ENCODE peak calls at places on chromosomes 2 and 18, in eight cellular contexts. I, X, A, Z, N, D, J and B are unnamed samples.

GRCh38 chr2:98122524-98122923 is 35.6 kb downstream of the VWA3B start:
- DNase-seq in J (no peak), N (no peak), A (no peak), X (no peak), I (no peak), Z (no peak), D (no peak), B (no peak)

GRCh38 chr18:39660141-39660540 is 2094.5 kb upstream of the CELF4 start:
- DNase-seq in A (no peak), D (peak), I (no peak), N (no peak), X (no peak), Z (no peak), J (peak), B (no peak)

GRCh38 chr18:51614033-51614432 is 416.6 kb upstream of the MEX3C start:
- DNase-seq in J (peak), X (no peak), N (no peak), I (no peak), Z (no peak), D (peak), A (no peak), B (peak)

GRCh38 chr2:223669453-223670225 is 67.5 kb upstream of the SCG2 start:
- DNase-seq in Z (no peak), N (peak), X (no peak), D (no peak), A (no peak), J (peak), I (no peak), B (no peak)

GRCh38 chr2:96710985-96711384 is 28.9 kb downstream of the LMAN2L start:
- DNase-seq in A (no peak), D (no peak), J (no peak), X (no peak), Z (no peak), N (no peak), I (no peak), B (no peak)

GRCh38 chr2:196449083-196449482 is 190.4 kb upstream of the CCDC150 start:
- DNase-seq in Z (no peak), J (no peak), N (no peak), X (no peak), I (no peak), D (no peak), A (no peak), B (no peak)

GRCh38 chr2:46157966-46158310 is 139.3 kb upstream of the EPAS1 start:
- DNase-seq in N (no peak), J (no peak), D (no peak), I (no peak), X (no peak), Z (no peak), A (no peak), B (no peak)

GRCh38 chr18:3319894-3320438 is 58.0 kb downstream of the MYL12B start:
- DNase-seq in Z (no peak), D (no peak), J (no peak), X (no peak), N (no peak), I (no peak), A (no peak), B (no peak)

GRCh38 chr2:67130526-67131309 is 266.4 kb upstream of the ETAA1 start:
- DNase-seq in N (no peak), X (no peak), I (no peak), D (no peak), Z (no peak), J (peak), A (no peak), B (no peak)

GRCh38 chr2:212935749-212936148 is 215.7 kb downstream of the IKZF2 start:
- DNase-seq in N (no peak), J (no peak), I (no peak), Z (no peak), D (peak), X (no peak), A (no peak), B (no peak)

GRCh38 chr18:59085126-59085794 is 54.4 kb upstream of the SEC11C start:
- DNase-seq in I (no peak), J (no peak), A (no peak), D (no peak), Z (no peak), N (no peak), X (no peak), B (no peak)

GRCh38 chr2:84458436-84459027 is 548 bp downstream of the SUCLG1 start:
- DNase-seq in X (peak), N (no peak), A (no peak), J (peak), Z (no peak), D (no peak), I (no peak), B (no peak)

GRCh38 chr2:74919827-74920226 is 38.6 kb upstream of the POLE4 start:
- DNase-seq in J (peak), I (peak), A (peak), N (peak), Z (no peak), X (peak), D (peak), B (peak)

GRCh38 chr2:236305531-236305930 is 41.3 kb upstream of the ASB18 start:
- DNase-seq in D (no peak), I (no peak), N (no peak), A (no peak), J (no peak), Z (no peak), X (no peak), B (no peak)

GRCh38 chr2:86038291-86039081 is 67.2 kb downstream of the POLR1A start:
- DNase-seq in N (peak), J (no peak), A (no peak), I (no peak), Z (peak), X (no peak), D (no peak), B (peak)

GRCh38 chr2:132620115-132620514 is 49.9 kb downstream of the LYPD1 start:
- DNase-seq in N (peak), A (no peak), Z (no peak), I (no peak), X (no peak), J (peak), D (peak), B (no peak)

GRCh38 chr2:97992836-97993825 is 2.6 kb downstream of the TMEM131 start:
- DNase-seq in J (peak), X (no peak), I (no peak), D (peak), N (no peak), A (no peak), Z (no peak), B (no peak)

GRCh38 chr18:46542545-46542944 is 114.5 kb downstream of the LOXHD1 start:
- DNase-seq in J (peak), Z (no peak), X (no peak), N (no peak), A (no peak), D (peak), I (no peak), B (no peak)

GRCh38 chr2:187942876-187943275 is 348.8 kb upstream of the GULP1 start:
- DNase-seq in I (no peak), J (no peak), D (no peak), X (no peak), A (no peak), Z (peak), N (no peak), B (no peak)

GRCh38 chr2:216505133-216506106 is 6.8 kb downstream of the RPL37A start:
- DNase-seq in X (no peak), N (no peak), Z (no peak), A (no peak), J (no peak), D (no peak), I (no peak), B (no peak)

GRCh38 chr18:50142441-50143120 is 52.4 kb downstream of the MYO5B start:
- DNase-seq in Z (no peak), A (no peak), J (peak), N (no peak), I (no peak), X (no peak), D (peak), B (no peak)

GRCh38 chr2:12330916-12331315 is 385.8 kb upstream of the TRIB2 start:
- DNase-seq in N (peak), X (no peak), J (peak), Z (no peak), A (no peak), D (peak), I (no peak), B (no peak)

GRCh38 chr2:203394519-203395227 is 66.5 kb downstream of the ABI2 start:
- DNase-seq in A (no peak), N (no peak), Z (no peak), I (no peak), D (no peak), J (no peak), X (no peak), B (no peak)

GRCh38 chr2:26299488-26300092 is 46.4 kb upstream of the SELENOI start:
- DNase-seq in A (peak), Z (no peak), D (peak), I (no peak), X (no peak), J (peak), N (peak), B (no peak)

GRCh38 chr18:3261393-3262233 is at the start of gene MYL12B:
- DNase-seq in X (peak), J (peak), Z (no peak), I (peak), D (peak), A (peak), N (peak), B (peak)

GRCh38 chr2:239192456-239192855 is 208.4 kb downstream of the HDAC4 start:
- DNase-seq in N (no peak), J (no peak), X (no peak), D (no peak), Z (no peak), I (peak), A (no peak), B (peak)

GRCh38 chr2:158214431-158214830 is 112.8 kb downstream of the UPP2 start:
- DNase-seq in Z (no peak), X (no peak), D (peak), N (no peak), I (no peak), A (no peak), J (no peak), B (no peak)

GRCh38 chr2:105432749-105433148 is 33.9 kb upstream of the FHL2 start:
- DNase-seq in N (no peak), Z (no peak), J (peak), D (no peak), X (peak), A (no peak), I (no peak), B (no peak)

GRCh38 chr2:134470561-134471168 is 216.8 kb downstream of the MGAT5 start:
- DNase-seq in A (no peak), Z (no peak), N (no peak), X (no peak), D (no peak), I (no peak), J (no peak), B (no peak)

GRCh38 chr2:205358351-205358815 is 323.9 kb upstream of the NRP2 start:
- DNase-seq in N (peak), J (peak), I (no peak), Z (peak), X (no peak), D (peak), A (no peak), B (no peak)

GRCh38 chr2:160918909-160919503 is 241.2 kb upstream of the TANK start:
- DNase-seq in X (peak), I (peak), Z (no peak), D (peak), N (peak), A (peak), J (peak), B (peak)

GRCh38 chr2:159138642-159139182 is 147.8 kb downstream of the WDSUB1 start:
- DNase-seq in J (no peak), I (no peak), X (no peak), Z (no peak), D (no peak), N (no peak), A (no peak), B (no peak)

GRCh38 chr18:78717766-78718150 is 261.9 kb upstream of the SALL3 start:
- DNase-seq in Z (no peak), D (no peak), X (no peak), J (no peak), A (no peak), I (no peak), N (no peak), B (no peak)

GRCh38 chr2:164782323-164782722 is 59.3 kb downstream of the COBLL1 start:
- DNase-seq in A (no peak), N (no peak), J (peak), X (no peak), I (no peak), D (peak), Z (peak), B (no peak)

GRCh38 chr2:15674637-15675455 is 83.2 kb downstream of the DDX1 start:
- DNase-seq in I (no peak), X (no peak), D (peak), N (peak), A (no peak), Z (no peak), J (peak), B (no peak)

GRCh38 chr2:120405769-120406119 is 59.8 kb downstream of the INHBB start:
- DNase-seq in D (no peak), A (no peak), N (no peak), J (no peak), X (no peak), Z (no peak), I (no peak), B (no peak)

GRCh38 chr2:29042581-29043075 is 31.7 kb downstream of the PCARE start:
- DNase-seq in A (no peak), I (no peak), J (no peak), D (no peak), Z (no peak), X (no peak), N (no peak), B (no peak)
- TF ChIP-seq CTCF in A (no peak), I (no peak), J (no peak), D (no peak), Z (no peak), X (no peak), N (no peak), B (no peak)

DNA sequence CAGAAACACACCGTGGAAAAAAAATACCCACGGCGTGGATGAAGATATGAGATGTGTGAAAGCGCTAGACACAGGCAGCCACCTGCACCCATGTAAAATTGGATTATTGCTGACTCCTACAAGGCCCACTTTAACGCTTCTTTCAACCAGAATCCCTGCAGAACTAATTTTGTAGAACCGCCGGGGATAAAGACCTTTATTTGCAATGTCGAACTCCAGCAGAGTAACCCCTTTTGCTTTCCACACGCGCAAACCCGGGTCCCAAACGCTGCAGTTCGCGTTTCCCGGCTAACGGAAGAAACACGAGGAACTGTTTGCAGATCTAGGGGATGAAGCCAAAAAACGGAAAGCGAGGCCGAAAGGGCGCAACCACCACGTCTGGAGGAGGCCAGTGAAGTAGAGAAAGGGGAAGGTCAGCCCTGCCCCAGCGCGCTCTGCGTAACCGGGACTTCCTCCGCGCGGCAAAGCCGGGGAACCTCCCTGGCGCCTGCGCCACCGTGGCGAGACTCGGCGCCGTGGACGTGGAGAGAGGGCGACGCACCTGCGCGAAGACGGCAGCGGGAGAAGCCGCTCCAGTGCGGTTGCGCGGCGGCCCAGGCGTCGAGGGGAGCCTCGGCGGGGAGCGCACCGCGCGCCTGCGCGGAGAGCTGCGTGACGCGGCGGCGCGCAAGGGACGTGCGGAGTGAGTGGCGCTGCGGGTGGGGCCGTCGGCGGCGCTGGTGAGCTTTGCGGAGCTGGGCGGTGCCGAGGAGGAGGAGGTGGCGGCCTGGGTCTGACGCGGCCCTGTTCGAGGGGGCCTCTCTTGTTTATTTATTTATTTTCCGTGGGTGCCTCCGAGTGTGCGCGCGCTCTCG is at the start of gene PPP1CB:
- DNase-seq in Z (peak), I (peak), A (peak), X (peak), N (peak), D (peak), J (peak), B (peak)
- TF ChIP-seq CTCF in Z (no peak), I (peak), A (no peak), X (peak), N (peak), D (peak), J (peak), B (no peak)

GRCh38 chr2:108383146-108383830 is 5.5 kb downstream of the SULT1C4 start:
- DNase-seq in A (no peak), N (peak), Z (no peak), X (no peak), I (no peak), D (no peak), J (peak), B (no peak)
- TF ChIP-seq CTCF in A (no peak), N (peak), Z (peak), X (no peak), I (no peak), D (peak), J (peak), B (no peak)

GRCh38 chr2:176445831-176446433 is 176.7 kb downstream of the MTX2 start:
- DNase-seq in I (no peak), N (peak), D (no peak), A (no peak), Z (no peak), J (peak), X (peak), B (no peak)
- TF ChIP-seq CTCF in I (no peak), N (peak), D (no peak), A (no peak), Z (no peak), J (no peak), X (no peak), B (no peak)

DNA sequence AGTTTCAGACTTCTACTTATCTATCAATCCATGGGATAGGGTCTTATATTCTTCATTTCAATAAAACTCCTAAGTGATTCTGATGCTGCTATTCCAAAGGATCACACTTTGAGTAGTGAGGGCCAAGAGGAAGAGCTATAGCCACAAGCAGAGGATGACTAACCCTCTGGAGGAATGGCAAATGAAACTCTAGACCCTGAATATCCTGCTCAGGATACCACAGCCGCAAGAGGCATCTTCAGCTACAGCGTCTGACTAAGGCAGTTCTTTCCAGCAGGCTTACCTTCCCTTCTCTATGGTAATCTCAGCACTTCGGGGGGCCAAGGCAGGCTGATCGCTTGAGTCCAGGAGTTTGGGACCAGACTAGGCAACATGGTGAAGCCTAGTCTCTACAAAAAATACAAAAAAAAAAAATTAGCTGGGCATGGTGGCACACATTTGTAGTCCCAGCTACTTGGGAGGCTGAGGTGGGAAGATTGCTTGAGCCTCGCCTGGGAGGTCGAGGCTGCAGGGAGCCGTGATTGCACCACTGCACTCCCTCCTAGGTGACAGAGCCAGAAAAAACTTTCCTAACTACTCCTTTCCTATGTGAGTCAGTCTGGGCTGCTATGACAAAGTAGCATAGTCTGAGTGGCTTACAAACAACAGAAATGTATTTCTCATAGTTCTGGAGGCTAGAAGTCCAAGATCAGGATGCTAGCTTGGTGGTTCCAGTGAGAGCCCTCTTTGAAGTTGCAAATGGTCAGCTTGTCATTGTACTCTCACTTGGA is 371.9 kb downstream of the IRS1 start:
- DNase-seq in Z (peak), D (peak), J (peak), N (peak), A (no peak), X (no peak), I (peak), B (no peak)
- TF ChIP-seq CTCF in Z (peak), D (peak), J (no peak), N (peak), A (no peak), X (no peak), I (no peak), B (no peak)